ENCODE peak calls at places on chromosomes 4 and X, in ten cellular contexts. G is A549, V is AG04450, F is esophagus squamous epithelium, J is body of pancreas, B is NCI-H748 treated with DMSO at 0.1 percent for 48 hours, O is iPS DF 6.9, E is T-helper 17 cell, Q is T-cell, W is right cardiac atrium. L is an unnamed sample.

GRCh38 chrX:140503714-140504351 is 1.0 kb downstream of the SOX3 start:
- DNase-seq in E (no peak), B (peak), Q (no peak), V (no peak), O (no peak), J (peak), G (no peak), F (no peak), W (peak), L (no peak)

GRCh38 chrX:71542825-71543224 is 9.9 kb downstream of the OGT start:
- DNase-seq in Q (no peak), E (no peak), F (no peak), V (no peak), J (no peak), W (no peak), B (no peak), G (no peak), O (no peak), L (no peak)

GRCh38 chrX:10121787-10122186 is 35.0 kb upstream of the CLCN4 start:
- DNase-seq in F (no peak), W (no peak), B (no peak), O (no peak), V (no peak), J (no peak), G (no peak), Q (no peak), E (no peak), L (no peak)

GRCh38 chr4:144663852-144664488 is 18.0 kb downstream of the HHIP start:
- DNase-seq in W (peak), F (no peak), E (no peak), B (no peak), O (no peak), Q (no peak), J (no peak), G (no peak), V (no peak), L (no peak)

GRCh38 chr4:40455340-40455902 is 120.3 kb downstream of the CHRNA9 start:
- DNase-seq in F (no peak), V (no peak), E (no peak), Q (no peak), W (no peak), J (peak), G (peak), B (no peak), O (no peak), L (no peak)

GRCh38 chrX:19097553-19097952 is 24.7 kb downstream of the ADGRG2 start:
- DNase-seq in J (no peak), V (no peak), F (no peak), O (no peak), B (no peak), Q (no peak), E (no peak), G (no peak), W (no peak), L (no peak)

GRCh38 chr4:88033309-88033708 is 25.9 kb downstream of the PKD2 start:
- DNase-seq in W (no peak), E (no peak), G (peak), B (peak), F (no peak), O (peak), Q (peak), V (peak), J (peak), L (peak)

GRCh38 chr4:152100378-152101201 is 339.8 kb upstream of the GATB start:
- DNase-seq in J (peak), F (no peak), B (no peak), V (no peak), O (no peak), W (no peak), G (no peak), E (peak), Q (peak), L (no peak)

GRCh38 chr4:123361195-123361861 is 35.3 kb upstream of the SPRY1 start:
- DNase-seq in Q (no peak), B (no peak), J (peak), V (peak), E (no peak), F (no peak), G (peak), O (no peak), W (no peak), L (no peak)

GRCh38 chr4:174919886-174920423 is 1.8 kb downstream of the ADAM29 start:
- DNase-seq in G (no peak), F (no peak), B (no peak), J (no peak), Q (no peak), O (no peak), V (no peak), W (no peak), E (no peak), L (no peak)

GRCh38 chr4:140150636-140150885 is 3.4 kb downstream of the MAML3 start:
- DNase-seq in O (no peak), B (peak), W (no peak), Q (no peak), E (no peak), G (no peak), J (no peak), F (peak), V (no peak), L (no peak)

GRCh38 chrX:9866633-9867032 is 80.4 kb downstream of the SHROOM2 start:
- DNase-seq in E (no peak), V (no peak), J (no peak), O (no peak), W (peak), F (no peak), Q (no peak), G (no peak), B (no peak), L (no peak)

GRCh38 chrX:2370436-2370835 is 130.3 kb downstream of the DHRSX start:
- DNase-seq in W (no peak), E (no peak), B (no peak), O (no peak), V (no peak), F (no peak), G (no peak), J (no peak), Q (no peak), L (no peak)

GRCh38 chr4:151990201-151990600 is 229.4 kb upstream of the GATB start:
- DNase-seq in O (no peak), Q (no peak), W (no peak), G (peak), V (no peak), B (no peak), J (no peak), E (no peak), F (no peak), L (no peak)

GRCh38 chr4:185778307-185778706 is 33.7 kb downstream of the SORBS2 start:
- DNase-seq in W (no peak), G (no peak), B (no peak), J (no peak), O (no peak), F (no peak), V (no peak), E (no peak), Q (no peak), L (no peak)

GRCh38 chr4:183639291-183639690 is 19.7 kb downstream of the RWDD4 start:
- DNase-seq in G (no peak), F (no peak), E (no peak), W (no peak), J (no peak), Q (no peak), V (no peak), O (no peak), B (no peak), L (no peak)

GRCh38 chrX:18702362-18703195 is 4.9 kb upstream of the PPEF1 start:
- DNase-seq in V (no peak), F (no peak), Q (no peak), O (no peak), W (no peak), J (no peak), B (no peak), G (peak), E (no peak), L (no peak)

GRCh38 chr4:150248181-150248580 is 169.9 kb downstream of the DCLK2 start:
- DNase-seq in Q (no peak), E (no peak), V (no peak), W (no peak), F (no peak), B (no peak), J (no peak), O (no peak), G (no peak), L (no peak)

GRCh38 chrX:39815621-39816020 is 282.1 kb downstream of the BCOR start:
- DNase-seq in B (no peak), F (no peak), Q (no peak), G (no peak), W (no peak), J (no peak), E (no peak), V (no peak), O (no peak), L (no peak)

GRCh38 chrX:132491191-132491590 is 2.4 kb upstream of the MBNL3 start:
- DNase-seq in Q (peak), F (no peak), V (no peak), G (peak), O (no peak), J (peak), E (no peak), W (no peak), B (peak), L (no peak)

GRCh38 chrX:136812286-136812685 is 31.6 kb upstream of the ARHGEF6 start:
- DNase-seq in V (no peak), F (no peak), E (no peak), W (no peak), O (no peak), B (no peak), G (no peak), Q (no peak), J (no peak), L (no peak)

GRCh38 chr4:53490965-53491622 is 100.2 kb downstream of the LNX1 start:
- DNase-seq in O (no peak), E (no peak), V (peak), G (peak), J (peak), B (no peak), W (peak), Q (no peak), F (no peak), L (peak)

GRCh38 chr4:187042251-187042650 is 318.6 kb upstream of the FAT1 start:
- DNase-seq in O (no peak), Q (no peak), W (no peak), F (no peak), J (no peak), B (no peak), V (no peak), E (no peak), G (no peak), L (no peak)

GRCh38 chr4:167100120-167100519 is 134.2 kb downstream of the SPOCK3 start:
- DNase-seq in E (no peak), G (peak), B (peak), V (no peak), J (no peak), O (no peak), F (no peak), Q (no peak), W (no peak), L (peak)

GRCh38 chr4:19399001-19399400 is 852.7 kb upstream of the SLIT2 start:
- DNase-seq in J (no peak), F (no peak), W (no peak), O (no peak), B (no peak), E (no peak), V (no peak), G (no peak), Q (no peak), L (no peak)

GRCh38 chr4:15004701-15005301 is 2.5 kb downstream of the CPEB2 start:
- DNase-seq in J (peak), B (no peak), Q (no peak), W (peak), E (peak), O (no peak), F (peak), V (peak), G (peak), L (no peak)

GRCh38 chrX:133215747-133216146 is 2.4 kb downstream of the TFDP3 start:
- DNase-seq in O (no peak), F (no peak), J (peak), Q (no peak), G (peak), B (peak), V (no peak), W (no peak), E (no peak), L (no peak)

GRCh38 chr4:72319596-72319995 is 249.4 kb downstream of the ADAMTS3 start:
- DNase-seq in E (no peak), O (no peak), B (no peak), G (no peak), F (no peak), Q (no peak), V (peak), W (no peak), J (no peak), L (no peak)

GRCh38 chrX:15718283-15718970 is 19.6 kb upstream of the CA5B start:
- DNase-seq in V (no peak), O (no peak), Q (no peak), F (no peak), G (no peak), W (no peak), J (no peak), E (no peak), B (no peak), L (no peak)

L was measured in COR-L47.